ENCODE peak calls at places on chromosomes 12 and 14, in six cellular contexts. A, Z, O, I, W and P are unnamed samples.
A peak's percentile ranks its signal among the peaks of the same experiment; 100 is the strongest.

GRCh38 chr14:37142835-37143499 is 29.4 kb downstream of the SLC25A21 start:
- DNase-seq in Z (no peak), I (peak; percentile 42), W (no peak), O (peak; percentile 72), A (peak; percentile 41), P (peak; percentile 63)

GRCh38 chr12:102314821-102315220 is 117.2 kb upstream of the PMCH start:
- DNase-seq in W (no peak), A (no peak), I (no peak), Z (no peak), O (no peak), P (no peak)

GRCh38 chr14:39946796-39947195 is 514.6 kb upstream of the FBXO33 start:
- DNase-seq in I (peak; percentile 21), O (peak; percentile 43), A (no peak), W (no peak), Z (no peak), P (no peak)

GRCh38 chr14:52926994-52927393 is 23.9 kb downstream of the FERMT2 start:
- DNase-seq in O (no peak), W (no peak), Z (no peak), I (peak; percentile 69), A (peak; percentile 46), P (no peak)

GRCh38 chr14:45072121-45072520 is 11.8 kb upstream of the PRPF39 start:
- DNase-seq in I (no peak), W (no peak), O (no peak), Z (no peak), A (no peak), P (no peak)

GRCh38 chr12:10409387-10409786 is at the start of gene KLRC4:
- DNase-seq in O (no peak), I (peak; percentile 22), Z (peak; percentile 48), W (no peak), A (no peak), P (no peak)

GRCh38 chr12:11701398-11701797 is 51.9 kb downstream of the ETV6 start:
- DNase-seq in I (no peak), Z (no peak), W (no peak), O (no peak), A (no peak), P (no peak)

GRCh38 chr14:28101992-28102391 is 664.6 kb upstream of the FOXG1 start:
- DNase-seq in W (peak; percentile 3), A (no peak), Z (peak; percentile 92), O (no peak), I (no peak), P (no peak)

GRCh38 chr14:101473795-101474562 is 87.3 kb upstream of the DIO3 start:
- DNase-seq in Z (no peak), A (no peak), W (no peak), O (no peak), I (no peak), P (no peak)

GRCh38 chr12:73906757-73907156 is 630.9 kb upstream of the ATXN7L3B start:
- DNase-seq in A (no peak), W (no peak), Z (no peak), I (no peak), O (peak; percentile 14), P (no peak)

GRCh38 chr12:58067610-58068387 is 126.4 kb downstream of the ATP23 start:
- DNase-seq in O (peak; percentile 15), Z (no peak), W (no peak), A (peak; percentile 64), I (peak; percentile 38), P (peak; percentile 46)